ENCODE peak calls at places on chromosome 12, in four cellular contexts. S is NCI-H446, B is HCT116, A is upper lobe of left lung. E is an unnamed sample.

GRCh38 chr12:123034865-123035264 is 54.4 kb downstream of the ARL6IP4 start:
- DNase-seq in S (no peak), B (no peak), A (no peak), E (no peak)

GRCh38 chr12:62948123-62948522 is 13.2 kb upstream of the PPM1H start:
- DNase-seq in S (no peak), B (no peak), A (no peak), E (no peak)

GRCh38 chr12:9751204-9752144 is 9.2 kb downstream of the CD69 start:
- DNase-seq in S (no peak), B (peak; percentile 12), A (no peak), E (no peak)

GRCh38 chr12:70643927-70644326 is 6.7 kb upstream of the PTPRB start:
- DNase-seq in S (no peak), B (no peak), A (no peak), E (no peak)

GRCh38 chr12:93972411-93973208 is 175.8 kb upstream of the PLXNC1 start:
- DNase-seq in S (no peak), B (no peak), A (no peak), E (no peak)

GRCh38 chr12:31574803-31575573 is 15.9 kb downstream of the DENND5B start:
- DNase-seq in S (no peak), B (no peak), A (no peak), E (no peak)

GRCh38 chr12:84874125-84874824 is 38.3 kb downstream of the SLC6A15 start:
- DNase-seq in S (peak; percentile 40), B (peak; percentile 55), A (no peak), E (peak; percentile 25)

GRCh38 chr12:80821513-80822000 is 104.8 kb downstream of the MYF5 start:
- DNase-seq in S (no peak), B (no peak), A (no peak), E (no peak)

GRCh38 chr12:111435661-111436201 is 30.0 kb downstream of the SH2B3 start:
- DNase-seq in S (no peak), B (no peak), A (no peak), E (no peak)

GRCh38 chr12:42299392-42300308 is 26.2 kb downstream of the ZCRB1 start:
- DNase-seq in S (no peak), B (no peak), A (no peak), E (no peak)

GRCh38 chr12:54341343-54341742 is 16.4 kb downstream of the COPZ1 start:
- DNase-seq in S (no peak), B (no peak), A (no peak), E (no peak)

GRCh38 chr12:60849723-60850122 is 1253.9 kb downstream of the SLC16A7 start:
- DNase-seq in S (no peak), B (no peak), A (no peak), E (no peak)

GRCh38 chr12:31626270-31626669 is 33.2 kb upstream of the ETFBKMT start:
- DNase-seq in S (no peak), B (no peak), A (no peak), E (no peak)

GRCh38 chr12:5648692-5649338 is 216.9 kb downstream of the NTF3 start:
- DNase-seq in S (no peak), B (peak; percentile 4), A (no peak), E (no peak)

GRCh38 chr12:131314524-131315090 is 360.9 kb downstream of the ADGRD1 start:
- DNase-seq in S (no peak), B (no peak), A (no peak), E (no peak)

E was measured in COLO829.